ENCODE peak calls at places on chromosome 4, in six cellular contexts. Q, O, F, U, P and N are unnamed samples. For H3K4me1, the result is how much of the 10 kb centered on the place peaks cover.

GRCh38 chr4:186743261-186743660 is 19.6 kb upstream of the FAT1 start:
- DNase-seq in P (no peak), F (no peak), U (no peak), O (no peak), Q (no peak), N (no peak)

GRCh38 chr4:141350122-141350904 is 129.6 kb downstream of the ZNF330 start:
- DNase-seq in Q (no peak), O (no peak), U (peak), F (no peak), P (no peak), N (peak)

GRCh38 chr4:71216316-71216959 is 122.4 kb upstream of the SLC4A4 start:
- DNase-seq in O (no peak), U (no peak), Q (no peak), F (no peak), P (no peak), N (no peak)

GRCh38 chr4:137300776-137301175 is 231.5 kb downstream of the PCDH18 start:
- DNase-seq in U (no peak), F (no peak), O (no peak), P (no peak), Q (no peak), N (no peak)

GRCh38 chr4:85741921-85742591 is 267.1 kb downstream of the ARHGAP24 start:
- DNase-seq in F (no peak), P (peak), U (no peak), O (no peak), Q (no peak), N (no peak)

GRCh38 chr4:172851534-172851933 is 317.1 kb upstream of the GALNT7 start:
- DNase-seq in U (no peak), O (no peak), F (no peak), Q (no peak), P (no peak), N (no peak)

GRCh38 chr4:188960411-188961093 is 821.3 kb downstream of the TRIML1 start:
- DNase-seq in P (no peak), O (no peak), U (no peak), F (no peak), Q (no peak), N (no peak)

GRCh38 chr4:68407868-68408190 is 39.4 kb upstream of the TMPRSS11E start:
- DNase-seq in P (no peak), F (no peak), U (no peak), O (no peak), Q (no peak), N (no peak)

GRCh38 chr4:4541040-4541631 is 712 bp downstream of the STX18 start:
- DNase-seq in F (no peak), Q (peak), U (peak), O (no peak), P (peak), N (no peak)

GRCh38 chr4:165514739-165515138 is 135.9 kb downstream of the CPE start:
- DNase-seq in O (no peak), Q (no peak), F (no peak), U (no peak), P (no peak), N (no peak)

GRCh38 chr4:103008875-103009729 is 10.4 kb downstream of the SLC9B1 start:
- DNase-seq in O (peak), U (no peak), P (no peak), Q (no peak), F (peak), N (no peak)

GRCh38 chr4:71974681-71975080 is 57.1 kb upstream of the NPFFR2 start:
- DNase-seq in P (no peak), Q (no peak), O (no peak), F (no peak), U (no peak), N (no peak)

GRCh38 chr4:15336410-15337184 is 91.2 kb upstream of the C1QTNF7 start:
- DNase-seq in Q (no peak), U (no peak), F (no peak), O (no peak), P (no peak), N (no peak)

GRCh38 chr4:82891728-82892466 is 944 bp upstream of the SEC31A start:
- DNase-seq in O (no peak), Q (no peak), P (no peak), U (no peak), F (no peak), N (no peak)

GRCh38 chr4:140052050-140052449 is 101.9 kb downstream of the MAML3 start:
- DNase-seq in U (peak), F (peak), P (peak), Q (no peak), O (peak), N (no peak)

GRCh38 chr4:56505269-56506109 is at the start of gene ARL9:
- DNase-seq in F (peak), U (peak), O (no peak), P (peak), Q (peak), N (peak)

GRCh38 chr4:72486991-72487390 is 82.0 kb downstream of the ADAMTS3 start:
- DNase-seq in F (no peak), U (no peak), O (no peak), Q (no peak), P (no peak), N (no peak)

GRCh38 chr4:76302856-76303438 is 3.6 kb upstream of the STBD1 start:
- DNase-seq in U (no peak), O (no peak), F (no peak), Q (no peak), P (no peak), N (no peak)

GRCh38 chr4:5955201-5955821 is 62.4 kb upstream of the CRMP1 start:
- DNase-seq in O (no peak), U (peak), Q (no peak), F (no peak), P (no peak), N (no peak)

GRCh38 chr4:97720869-97721432 is 422.3 kb downstream of the STPG2 start:
- DNase-seq in P (no peak), Q (no peak), O (peak), F (peak), U (no peak), N (no peak)

GRCh38 chr4:7663075-7663541 is 228.4 kb upstream of the PSAPL1 start:
- DNase-seq in P (no peak), O (no peak), F (no peak), U (no peak), Q (no peak), N (no peak)

GRCh38 chr4:144948009-144948408 is 150.0 kb downstream of the ANAPC10 start:
- DNase-seq in P (no peak), U (no peak), F (no peak), Q (no peak), O (no peak), N (no peak)

GRCh38 chr4:94976371-94977011 is 218.7 kb downstream of the BMPR1B start:
- DNase-seq in P (no peak), Q (no peak), F (no peak), O (no peak), U (no peak), N (no peak)

GRCh38 chr4:98608343-98608742 is 50.1 kb downstream of the TSPAN5 start:
- DNase-seq in P (no peak), Q (no peak), U (no peak), O (no peak), F (no peak), N (no peak)

GRCh38 chr4:11548529-11549176 is 120.0 kb upstream of the HS3ST1 start:
- DNase-seq in F (no peak), P (no peak), O (peak), Q (no peak), U (no peak), N (no peak)

GRCh38 chr4:77636902-77637301 is 31.3 kb downstream of the CXCL13 start:
- DNase-seq in O (peak), Q (no peak), P (no peak), F (no peak), U (no peak), N (no peak)

GRCh38 chr4:85496933-85497332 is 22.0 kb downstream of the ARHGAP24 start:
- DNase-seq in U (no peak), Q (no peak), F (no peak), P (no peak), O (no peak), N (no peak)

GRCh38 chr4:54877006-54877405 is 219.2 kb downstream of the KIT start:
- DNase-seq in O (no peak), Q (no peak), P (no peak), F (no peak), U (no peak), N (no peak)

GRCh38 chr4:38387348-38387747 is 276.7 kb upstream of the KLF3 start:
- DNase-seq in P (peak), U (peak), Q (no peak), F (peak), O (no peak), N (peak)

GRCh38 chr4:336099-336892 is 1.3 kb upstream of the ZNF141 start:
- DNase-seq in P (peak), Q (no peak), F (peak), O (no peak), U (peak), N (no peak)

GRCh38 chr4:41281038-41281634 is 24.4 kb downstream of the UCHL1 start:
- DNase-seq in O (peak), Q (no peak), F (peak), P (peak), U (no peak), N (no peak)

DNA sequence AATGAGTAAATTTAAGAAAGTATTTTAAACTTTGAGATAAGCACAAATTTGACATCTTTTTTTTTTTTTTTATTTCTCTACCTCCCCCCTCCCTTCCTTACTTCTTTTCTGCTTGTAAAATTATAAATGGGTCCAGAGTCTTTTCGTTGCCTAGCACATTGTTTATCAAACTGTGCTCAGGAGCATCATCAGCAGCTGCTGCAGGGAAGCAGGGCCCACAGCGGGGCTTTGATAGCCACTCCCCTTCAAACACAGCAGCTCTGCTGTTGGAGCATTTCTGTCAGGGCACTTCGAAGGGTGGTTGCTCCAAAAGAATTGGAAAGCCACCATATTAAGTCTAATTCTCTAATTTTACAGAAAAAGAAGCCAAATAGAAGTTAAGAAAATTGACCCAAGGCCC is 588.3 kb downstream of the SPRY1 start:
- DNase-seq in Q (no peak), U (no peak), O (no peak), F (no peak), P (no peak), N (no peak)
- H3K4me1 ChIP-seq in Q (under half), U (under half), O (under half), F (under half), P (under half), N (under half)

GRCh38 chr4:185357733-185358440 is 37.8 kb downstream of the LRP2BP start:
- DNase-seq in U (no peak), F (no peak), O (no peak), P (no peak), Q (no peak), N (no peak)

GRCh38 chr4:185361872-185362271 is 33.9 kb downstream of the LRP2BP start:
- DNase-seq in U (no peak), P (no peak), O (no peak), F (no peak), Q (no peak), N (no peak)

GRCh38 chr4:185357220-185357619 is 38.5 kb downstream of the LRP2BP start:
- DNase-seq in F (no peak), P (no peak), U (no peak), O (no peak), Q (no peak), N (no peak)

GRCh38 chr4:185359767-185360446 is 35.8 kb downstream of the LRP2BP start:
- DNase-seq in U (no peak), F (no peak), O (no peak), Q (no peak), P (no peak), N (no peak)

DNA sequence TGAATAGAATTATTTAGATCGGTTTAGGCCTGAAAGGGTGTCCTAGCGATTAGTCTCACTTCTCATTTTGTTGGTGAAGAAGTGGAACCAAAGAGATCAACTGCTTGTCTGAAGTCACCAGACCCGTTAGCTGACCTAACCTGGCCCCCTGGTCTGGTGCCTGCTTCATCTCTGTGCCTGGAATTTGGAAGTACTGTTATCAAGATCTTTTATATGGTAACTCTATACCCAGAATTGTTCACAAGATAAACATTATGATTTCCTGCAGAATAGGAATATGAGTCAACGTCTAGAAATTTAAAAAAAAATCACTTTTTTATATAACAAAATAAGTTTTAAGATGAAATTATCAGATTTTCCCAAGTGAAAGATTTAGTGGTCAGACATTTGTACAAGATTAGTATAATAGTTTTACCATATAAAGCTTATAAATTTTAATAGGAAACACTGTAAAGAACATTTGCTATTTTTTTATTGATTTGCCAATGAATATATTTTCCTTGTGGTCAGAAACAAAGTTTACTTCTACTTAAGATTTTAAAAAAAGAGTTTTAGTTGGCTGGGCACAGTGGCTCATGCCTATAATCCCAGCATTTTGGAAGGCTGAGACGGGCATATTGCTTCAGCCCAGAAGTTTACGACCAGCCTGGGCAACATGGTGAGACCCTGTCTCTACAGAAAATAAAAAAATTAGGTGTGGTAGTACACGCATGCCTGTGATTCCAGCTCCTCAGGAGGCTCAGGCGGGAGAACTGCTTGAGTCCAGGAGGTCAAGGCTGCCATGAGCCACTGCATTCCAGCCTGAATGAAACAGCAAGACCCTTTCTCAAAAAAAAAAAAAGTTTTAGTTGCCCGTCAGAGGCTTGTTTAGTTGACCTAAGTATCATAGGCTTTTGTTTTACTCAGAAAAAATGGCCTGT is 37.0 kb downstream of the LRP2BP start:
- DNase-seq in U (no peak), P (no peak), F (no peak), O (no peak), Q (no peak), N (peak)
- H3K4me3 ChIP-seq in U (no peak), P (no peak), F (no peak), O (no peak), Q (no peak), N (no peak)

GRCh38 chr4:24472514-24473308 is 111.6 kb downstream of the DHX15 start:
- DNase-seq in O (peak), Q (peak), U (peak), P (peak), F (peak), N (peak)
- H3K27ac ChIP-seq in O (no peak), Q (no peak), U (peak), P (peak), F (peak), N (peak)

GRCh38 chr4:152357206-152357605 is 178.7 kb downstream of the FBXW7 start:
- DNase-seq in P (peak), O (no peak), Q (no peak), U (peak), F (no peak), N (no peak)

GRCh38 chr4:152363086-152363485 is 172.8 kb downstream of the FBXW7 start:
- DNase-seq in Q (no peak), O (no peak), P (no peak), F (no peak), U (no peak), N (no peak)

GRCh38 chr4:152356428-152357034 is 179.4 kb downstream of the FBXW7 start:
- DNase-seq in U (no peak), F (no peak), O (no peak), Q (no peak), P (no peak), N (no peak)

GRCh38 chr4:152359208-152360044 is 176.5 kb downstream of the FBXW7 start:
- DNase-seq in F (no peak), O (no peak), Q (no peak), P (no peak), U (no peak), N (no peak)

GRCh38 chr4:152360045-152360410 is 175.9 kb downstream of the FBXW7 start:
- DNase-seq in P (no peak), Q (no peak), U (no peak), F (no peak), O (no peak), N (no peak)
- H3K4me1 ChIP-seq in P (under half), Q (under half), U (under half), F (under half), O (under half), N (under half)

GRCh38 chr4:185213829-185214228 is 4.4 kb downstream of the SNX25 start:
- DNase-seq in U (no peak), Q (no peak), F (no peak), O (no peak), P (no peak), N (peak)
- H3K4me3 ChIP-seq in U (no peak), Q (no peak), F (no peak), O (no peak), P (no peak), N (no peak)